ENCODE peak calls at places on chromosomes 5 and 9, in seven cellular contexts. C is BJ, T is DND-41, L is fibroblast of lung, S is mammary epithelial cell, N is kidney epithelial cell, Q is brain microvascular endothelial cell. W is an unnamed sample.

GRCh38 chr5:35202319-35203111 is 27.8 kb downstream of the PRLR start:
- DNase-seq in C (peak; percentile 66), T (peak; percentile 59), L (peak; percentile 61), S (no peak), N (no peak), Q (peak; percentile 57), W (peak; percentile 35)

GRCh38 chr5:130198927-130199326 is 294.7 kb downstream of the CHSY3 start:
- DNase-seq in C (no peak), T (no peak), L (peak; percentile 9), S (no peak), N (no peak), Q (peak; percentile 18), W (peak; percentile 45)

GRCh38 chr5:5165541-5166002 is 25.4 kb downstream of the ADAMTS16 start:
- DNase-seq in C (no peak), T (no peak), L (no peak), S (no peak), N (no peak), Q (no peak), W (peak; percentile 2)

GRCh38 chr5:35151151-35151920 is 79.0 kb downstream of the PRLR start:
- DNase-seq in C (no peak), T (no peak), L (peak; percentile 63), S (no peak), N (no peak), Q (no peak), W (no peak)

GRCh38 chr9:19965336-19965735 is 176.5 kb upstream of the SLC24A2 start:
- DNase-seq in C (no peak), T (no peak), L (peak; percentile 11), S (no peak), N (no peak), Q (peak; percentile 40), W (no peak)

GRCh38 chr5:178826216-178826615 is 33.5 kb upstream of the ZNF354B start:
- DNase-seq in C (no peak), T (no peak), L (no peak), S (peak; percentile 88), N (no peak), Q (no peak), W (peak; percentile 96)

GRCh38 chr9:91811024-91811909 is 138.8 kb downstream of the ROR2 start:
- DNase-seq in C (no peak), T (no peak), L (no peak), S (no peak), N (no peak), Q (no peak), W (no peak)

GRCh38 chr9:100515578-100516494 is 42.9 kb downstream of the TMEFF1 start:
- DNase-seq in C (no peak), T (no peak), L (peak; percentile 6), S (peak; percentile 16), N (no peak), Q (no peak), W (peak; percentile 29)

GRCh38 chr9:29233193-29233592 is 1659.9 kb upstream of the C9orf72 start:
- DNase-seq in C (no peak), T (no peak), L (no peak), S (no peak), N (no peak), Q (no peak), W (no peak)

GRCh38 chr5:99771296-99771695 is 763.9 kb upstream of the FAM174A start:
- DNase-seq in C (no peak), T (no peak), L (peak; percentile 2), S (no peak), N (no peak), Q (no peak), W (peak; percentile 23)

GRCh38 chr9:16901589-16901988 is 31.1 kb upstream of the BNC2 start:
- DNase-seq in C (no peak), T (no peak), L (peak; percentile 18), S (peak; percentile 16), N (no peak), Q (no peak), W (peak; percentile 61)

GRCh38 chr9:87498046-87498815 is 564 bp downstream of the DAPK1 start:
- DNase-seq in C (no peak), T (no peak), L (peak; percentile 27), S (peak; percentile 53), N (no peak), Q (no peak), W (no peak)

GRCh38 chr9:15211160-15211993 is 95.6 kb downstream of the TTC39B start:
- DNase-seq in C (peak; percentile 14), T (peak; percentile 59), L (peak; percentile 84), S (peak; percentile 52), N (peak; percentile 38), Q (peak; percentile 82), W (peak; percentile 66)

GRCh38 chr5:55551298-55551846 is 16.6 kb upstream of the PLPP1 start:
- DNase-seq in C (no peak), T (peak; percentile 92), L (no peak), S (peak; percentile 45), N (no peak), Q (no peak), W (peak; percentile 61)

GRCh38 chr9:87567047-87567446 is 69.4 kb downstream of the DAPK1 start:
- DNase-seq in C (no peak), T (no peak), L (no peak), S (no peak), N (no peak), Q (no peak), W (no peak)

GRCh38 chr9:8724284-8725018 is 924.9 kb upstream of the DMAC1 start:
- DNase-seq in C (no peak), T (no peak), L (no peak), S (no peak), N (no peak), Q (no peak), W (no peak)

GRCh38 chr9:22204240-22204639 is 195.1 kb upstream of the CDKN2B start:
- DNase-seq in C (no peak), T (no peak), L (no peak), S (no peak), N (no peak), Q (no peak), W (no peak)

GRCh38 chr9:127967151-127967809 is 13.5 kb downstream of the EEIG1 start:
- DNase-seq in C (no peak), T (no peak), L (no peak), S (no peak), N (no peak), Q (no peak), W (no peak)

GRCh38 chr9:105257767-105258166 is 13.3 kb downstream of the SLC44A1 start:
- DNase-seq in C (no peak), T (no peak), L (no peak), S (no peak), N (no peak), Q (no peak), W (no peak)

GRCh38 chr5:124902097-124902821 is 155.8 kb upstream of the ZNF608 start:
- DNase-seq in C (peak; percentile 4), T (no peak), L (peak; percentile 38), S (no peak), N (no peak), Q (peak; percentile 3), W (peak; percentile 41)

GRCh38 chr9:131697097-131697496 is 42.8 kb downstream of the RAPGEF1 start:
- DNase-seq in C (no peak), T (no peak), L (peak; percentile 89), S (no peak), N (peak; percentile 62), Q (no peak), W (no peak)

GRCh38 chr9:21558627-21559401 is 76.7 kb upstream of the IFNE start:
- DNase-seq in C (no peak), T (no peak), L (peak; percentile 69), S (peak; percentile 60), N (no peak), Q (no peak), W (peak; percentile 20)

GRCh38 chr9:89619739-89620138 is 14.9 kb downstream of the GADD45G start:
- DNase-seq in C (no peak), T (no peak), L (no peak), S (no peak), N (no peak), Q (no peak), W (no peak)

GRCh38 chr5:153147891-153148623 is 342.4 kb upstream of the GRIA1 start:
- DNase-seq in C (no peak), T (no peak), L (peak; percentile 49), S (peak; percentile 78), N (peak; percentile 43), Q (peak; percentile 20), W (peak; percentile 55)
- H3K4me3 ChIP-seq in C (no peak overlapping the region), T (no peak overlapping the region), L (no peak overlapping the region), S (no peak overlapping the region), N (no peak overlapping the region), Q (no peak overlapping the region), W (no peak overlapping the region)

GRCh38 chr5:168089201-168089887 is 202.1 kb upstream of the WWC1 start:
- DNase-seq in C (no peak), T (no peak), L (no peak), S (no peak), N (no peak), Q (no peak), W (no peak)

GRCh38 chr5:168088415-168089165 is 202.9 kb upstream of the WWC1 start:
- DNase-seq in C (peak; percentile 66), T (no peak), L (no peak), S (no peak), N (no peak), Q (no peak), W (no peak)

GRCh38 chr5:168086736-168087135 is 204.7 kb upstream of the WWC1 start:
- DNase-seq in C (no peak), T (no peak), L (no peak), S (no peak), N (no peak), Q (no peak), W (no peak)

GRCh38 chr5:168086104-168086610 is 205.3 kb upstream of the WWC1 start:
- DNase-seq in C (peak; percentile 84), T (no peak), L (no peak), S (peak; percentile 21), N (peak; percentile 55), Q (no peak), W (peak; percentile 76)

DNA sequence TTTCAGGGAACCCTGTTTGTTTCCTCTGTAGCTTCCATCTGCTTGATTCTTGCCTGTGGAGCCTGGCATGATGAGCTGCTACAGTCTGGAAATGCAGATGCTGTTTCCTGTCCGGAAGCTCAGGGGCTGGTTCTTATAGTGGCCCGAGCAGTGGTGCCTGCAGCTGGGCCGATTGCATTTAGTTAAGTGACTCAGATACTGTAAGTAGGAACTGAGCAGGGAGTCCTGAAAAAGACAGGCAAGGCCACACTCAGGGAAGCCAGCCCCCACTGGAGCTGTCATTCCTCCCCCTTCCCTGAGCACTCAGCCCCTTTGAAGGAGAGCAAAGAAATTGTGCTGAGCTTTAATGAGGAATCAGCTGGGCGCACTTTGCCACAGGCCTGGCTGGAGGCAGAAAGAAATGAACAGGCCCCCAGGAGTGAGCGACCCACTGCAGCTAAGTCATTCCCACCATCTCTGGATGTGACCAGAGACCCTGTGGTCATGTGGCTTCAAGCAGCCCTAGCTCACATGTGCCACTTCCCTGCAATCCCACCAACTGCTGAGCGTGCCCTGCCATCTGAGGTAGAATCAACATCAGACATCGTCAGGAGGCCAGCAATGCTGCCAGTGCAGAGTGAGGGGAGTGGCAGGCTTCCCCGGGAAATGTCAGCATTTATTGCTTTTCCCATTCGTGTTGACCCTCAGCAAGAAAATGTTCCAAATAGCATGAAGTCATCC is 206.0 kb upstream of the WWC1 start:
- DNase-seq in C (no peak), T (no peak), L (no peak), S (no peak), N (no peak), Q (no peak), W (no peak)
- H3K27me3 ChIP-seq in C (no peaks in the 10 kb centered on the region), T (no peaks in the 10 kb centered on the region), L (no peaks in the 10 kb centered on the region), S (no peaks in the 10 kb centered on the region), N (no peaks in the 10 kb centered on the region), Q (no peaks in the 10 kb centered on the region), W (no peaks in the 10 kb centered on the region)

GRCh38 chr5:157529002-157529401 is 46.6 kb downstream of the ADAM19 start:
- DNase-seq in C (no peak), T (no peak), L (no peak), S (no peak), N (no peak), Q (no peak), W (no peak)
- H3K36me3 ChIP-seq in C (peaks cover 8% of the 10 kb centered on the region), T (no peaks in the 10 kb centered on the region), L (no peaks in the 10 kb centered on the region), S (peaks cover 5% of the 10 kb centered on the region), N (no peaks in the 10 kb centered on the region), Q (peaks cover 83% of the 10 kb centered on the region), W (no peaks in the 10 kb centered on the region)

GRCh38 chr9:133535285-133535877 is 877 bp downstream of the ADAMTSL2 start:
- DNase-seq in C (no peak), T (no peak), L (no peak), S (no peak), N (no peak), Q (no peak), W (no peak)
- H3K4me3 ChIP-seq in C (no peak overlapping the region), T (no peak overlapping the region), L (no peak overlapping the region), S (no peak overlapping the region), N (no peak overlapping the region), Q (no peak overlapping the region), W (no peak overlapping the region)

W was measured in bronchial epithelial cell.